ENCODE peak calls at places on chromosomes 4 and X, in six cellular contexts. Y is astrocyte of the spinal cord, M is left lung, H is ovary, F is ACHN, Z is iris pigment epithelial cell. Q is an unnamed sample.

GRCh38 chrX:34734383-34734782 is 77.3 kb upstream of the TMEM47 start:
- DNase-seq in Y (peak; percentile 31), M (no peak), H (no peak), F (no peak), Z (peak; percentile 41), Q (no peak)

GRCh38 chrX:7068939-7069367 is 78.6 kb upstream of the STS start:
- DNase-seq in Y (no peak), M (no peak), H (no peak), F (no peak), Z (peak; percentile 42), Q (no peak)

GRCh38 chr4:86048426-86048825 is 311.4 kb downstream of the MAPK10 start:
- DNase-seq in Y (peak; percentile 48), M (no peak), H (no peak), F (no peak), Z (peak; percentile 55), Q (no peak)

GRCh38 chr4:16131293-16131692 is 47.5 kb upstream of the PROM1 start:
- DNase-seq in Y (no peak), M (no peak), H (no peak), F (no peak), Z (no peak), Q (no peak)

GRCh38 chr4:60314367-60314766 is 885.8 kb upstream of the ADGRL3 start:
- DNase-seq in Y (peak; percentile 16), M (no peak), H (no peak), F (no peak), Z (no peak), Q (no peak)

GRCh38 chr4:38237139-38237538 is 276.9 kb downstream of the PTTG2 start:
- DNase-seq in Y (peak; percentile 26), M (no peak), H (no peak), F (no peak), Z (peak; percentile 68), Q (no peak)

GRCh38 chr4:3301450-3302163 is 8.8 kb downstream of the RGS12 start:
- DNase-seq in Y (no peak), M (peak; percentile 61), H (no peak), F (no peak), Z (no peak), Q (no peak)

GRCh38 chr4:87943660-87944149 is 31.8 kb upstream of the SPP1 start:
- DNase-seq in Y (no peak), M (no peak), H (no peak), F (no peak), Z (no peak), Q (no peak)

GRCh38 chr4:70915048-70915815 is 13.1 kb downstream of the MOB1B start:
- DNase-seq in Y (peak; percentile 51), M (no peak), H (no peak), F (no peak), Z (peak; percentile 49), Q (no peak)

GRCh38 chr4:171813195-171813955 is at the start of gene GALNTL6:
- DNase-seq in Y (peak; percentile 10), M (peak; percentile 77), H (no peak), F (peak; percentile 1), Z (peak; percentile 21), Q (no peak)

GRCh38 chr4:54543088-54543795 is 114.5 kb upstream of the KIT start:
- DNase-seq in Y (peak; percentile 87), M (no peak), H (no peak), F (no peak), Z (peak; percentile 67), Q (no peak)

GRCh38 chrX:43703211-43703791 is 47.2 kb downstream of the MAOA start:
- DNase-seq in Y (peak; percentile 68), M (no peak), H (no peak), F (no peak), Z (peak; percentile 61), Q (peak; percentile 13)

GRCh38 chr4:148477276-148477675 is 35.1 kb upstream of the NR3C2 start:
- DNase-seq in Y (no peak), M (no peak), H (no peak), F (no peak), Z (no peak), Q (no peak)

GRCh38 chr4:186149872-186150271 is 41.5 kb upstream of the CYP4V2 start:
- DNase-seq in Y (peak; percentile 12), M (no peak), H (peak; percentile 78), F (peak; percentile 88), Z (peak; percentile 13), Q (peak; percentile 36)

Q was measured in NCI-H460.